ENCODE peak calls at places on chromosomes 16 and 17, in five cellular contexts. P is suprapubic skin, C is tibial nerve, W is bronchial epithelial cell, T is sigmoid colon. L is an unnamed sample.

GRCh38 chr16:83470406-83470805 is 337.4 kb upstream of the HSBP1 start:
- DNase-seq in C (no peak), P (no peak), W (peak), T (no peak), L (no peak)

GRCh38 chr16:66701061-66701460 is 4.5 kb upstream of the CMTM4 start:
- DNase-seq in C (no peak), T (peak), W (no peak), P (peak), L (no peak)

GRCh38 chr17:45146616-45147101 is 1.6 kb upstream of the HEXIM1 start:
- DNase-seq in T (peak), W (peak), C (no peak), P (peak), L (no peak)

GRCh38 chr16:68257906-68258800 is 6.2 kb upstream of the SLC7A6 start:
- DNase-seq in T (peak), P (no peak), C (no peak), W (peak), L (peak)

GRCh38 chr17:58693208-58693607 is 806 bp downstream of the RAD51C start:
- DNase-seq in W (peak), T (no peak), C (no peak), P (no peak), L (no peak)

GRCh38 chr17:6749519-6749918 is 6.3 kb upstream of the XAF1 start:
- DNase-seq in C (no peak), P (no peak), W (peak), T (no peak), L (no peak)

GRCh38 chr16:87610026-87610425 is 7.7 kb downstream of the JPH3 start:
- DNase-seq in C (no peak), T (no peak), W (no peak), P (no peak), L (no peak)

GRCh38 chr16:76882105-76882504 is 308.9 kb upstream of the MON1B start:
- DNase-seq in P (no peak), T (no peak), C (no peak), W (peak), L (no peak)

GRCh38 chr16:29290631-29291247 is 115.8 kb downstream of the NPIPB11 start:
- DNase-seq in W (peak), P (peak), T (peak), C (peak), L (peak)

GRCh38 chr17:42853597-42853967 is 2.6 kb downstream of the AOC3 start:
- DNase-seq in P (peak), C (no peak), W (no peak), T (peak), L (no peak)
- H3K4me3 ChIP-seq in P (peak), C (no peak), W (no peak), T (peak), L (no peak)

DNA sequence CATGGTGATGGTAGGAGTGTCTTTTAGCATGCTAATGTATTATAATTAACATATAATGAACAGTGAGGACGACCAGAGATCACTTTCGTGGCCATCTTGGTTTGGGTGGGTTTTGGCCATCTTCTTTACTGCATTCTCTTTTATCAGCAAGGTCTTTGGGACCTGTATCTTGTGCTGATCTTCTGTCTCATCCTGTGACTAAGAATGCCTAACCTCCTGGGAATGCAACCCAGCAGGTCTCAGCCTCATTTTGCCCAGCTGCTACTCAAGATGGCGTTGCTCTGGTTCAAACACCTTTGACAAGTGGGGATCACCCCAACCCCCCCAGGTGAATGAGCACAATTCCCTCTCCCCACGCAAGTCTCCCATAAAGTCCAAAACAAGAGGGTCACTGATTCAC is 49.3 kb upstream of the ETV4 start:
- DNase-seq in W (peak), C (no peak), T (no peak), P (no peak), L (no peak)
- TF ChIP-seq CTCF in W (no peak), C (no peak), T (no peak), P (no peak), L (no peak)

DNA sequence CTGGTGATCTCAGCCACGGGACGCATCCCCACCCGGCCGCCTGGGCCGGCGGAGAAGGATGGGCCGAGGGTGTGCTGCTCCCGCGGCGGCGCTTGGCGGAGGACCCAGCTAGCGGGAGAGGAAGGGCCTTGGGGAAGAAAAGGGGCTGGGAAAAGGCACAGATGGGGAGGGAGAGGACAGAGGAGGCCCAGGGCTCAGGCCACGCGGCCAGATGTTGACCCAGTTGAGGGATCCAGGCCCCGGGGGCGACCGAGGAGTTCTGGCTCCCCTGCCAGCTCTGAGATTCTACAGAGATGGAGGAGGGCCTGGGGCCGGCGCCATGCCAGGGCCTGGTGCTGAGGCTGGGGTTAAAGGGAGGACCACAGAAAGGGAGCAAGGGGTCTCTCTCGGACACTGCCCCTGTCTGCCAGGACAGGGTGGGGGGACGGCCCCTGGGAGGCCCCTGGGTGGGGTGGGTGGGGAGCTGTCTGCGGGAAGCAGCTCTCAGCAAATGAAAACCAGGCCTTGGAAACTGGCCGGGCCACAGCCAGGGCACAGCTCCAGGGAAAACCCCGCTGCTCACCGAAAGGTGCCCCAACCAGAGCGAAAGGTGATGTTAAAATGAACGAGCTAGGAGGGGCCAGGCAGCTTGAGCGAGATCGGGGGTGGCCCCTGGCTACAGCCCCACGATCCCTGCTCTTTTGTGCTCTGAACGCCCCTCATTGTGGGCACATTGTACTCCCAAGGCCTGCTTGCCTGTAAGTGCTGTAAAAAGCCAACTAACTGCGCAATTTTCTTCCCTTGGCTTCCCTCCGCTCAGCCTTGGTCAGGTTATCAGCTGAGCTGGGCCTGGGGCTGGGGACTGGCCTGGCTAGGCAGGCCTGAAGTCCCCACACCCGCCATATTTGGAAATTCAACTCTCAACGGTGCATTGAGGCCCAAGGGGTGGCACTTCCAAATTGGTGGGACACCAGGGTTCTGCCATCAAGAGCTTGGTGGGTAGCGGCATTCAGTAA is 191.4 kb downstream of the ZNF423 start:
- DNase-seq in T (peak), W (no peak), C (no peak), P (peak), L (no peak)
- H3K4me3 ChIP-seq in T (peak), W (no peak), C (no peak), P (peak), L (no peak)

GRCh38 chr17:57516290-57517215 is 228.5 kb downstream of the CCDC182 start:
- DNase-seq in T (no peak), W (no peak), P (no peak), C (no peak), L (no peak)

GRCh38 chr17:57514614-57515013 is 230.5 kb downstream of the CCDC182 start:
- DNase-seq in T (no peak), C (no peak), P (no peak), W (peak), L (no peak)

GRCh38 chr17:57517519-57518342 is 227.4 kb downstream of the CCDC182 start:
- DNase-seq in P (no peak), T (no peak), C (no peak), W (no peak), L (no peak)

GRCh38 chr17:57517216-57517518 is 227.9 kb downstream of the CCDC182 start:
- DNase-seq in W (no peak), C (no peak), T (no peak), P (no peak), L (no peak)

DNA sequence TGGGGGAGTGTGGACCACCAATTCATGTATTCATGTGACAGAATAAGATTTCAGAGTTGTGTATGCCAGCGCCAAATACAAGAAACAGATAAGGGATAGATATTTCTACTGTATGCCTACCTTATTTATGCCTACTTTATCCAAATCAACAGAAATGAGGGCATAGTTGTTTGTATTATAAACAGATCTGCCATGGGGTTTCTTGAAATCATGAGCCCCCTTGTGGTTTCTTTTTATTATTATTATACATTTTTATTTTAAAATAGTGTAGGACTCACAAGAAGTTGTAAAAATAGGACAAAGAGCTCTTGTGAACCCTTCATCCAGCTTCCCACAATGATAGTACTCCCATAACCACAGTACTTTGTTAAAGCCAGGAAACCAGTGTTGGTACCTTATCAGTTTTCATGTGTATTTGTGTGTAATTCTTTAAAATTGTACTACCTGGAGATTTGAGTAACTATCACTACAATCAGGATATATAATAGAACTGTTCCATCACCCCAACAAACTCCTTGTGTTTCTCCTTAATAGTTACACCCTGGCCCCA is 229.4 kb downstream of the CCDC182 start:
- DNase-seq in C (no peak), T (no peak), P (no peak), W (no peak), L (no peak)
- TF ChIP-seq CTCF in C (no peak), T (no peak), P (no peak), W (no peak), L (no peak)

GRCh38 chr16:71520550-71520949 is 5.7 kb upstream of the CHST4 start:
- DNase-seq in P (no peak), W (peak), T (no peak), C (no peak), L (no peak)

GRCh38 chr16:71528257-71528656 is 2.0 kb downstream of the CHST4 start:
- DNase-seq in P (no peak), W (no peak), T (no peak), C (no peak), L (no peak)

GRCh38 chr16:71526111-71526998 is at the start of gene CHST4:
- DNase-seq in C (no peak), P (no peak), W (peak), T (no peak), L (no peak)

GRCh38 chr16:71528863-71529262 is 2.6 kb downstream of the CHST4 start:
- DNase-seq in C (no peak), W (no peak), P (no peak), T (no peak), L (no peak)

DNA sequence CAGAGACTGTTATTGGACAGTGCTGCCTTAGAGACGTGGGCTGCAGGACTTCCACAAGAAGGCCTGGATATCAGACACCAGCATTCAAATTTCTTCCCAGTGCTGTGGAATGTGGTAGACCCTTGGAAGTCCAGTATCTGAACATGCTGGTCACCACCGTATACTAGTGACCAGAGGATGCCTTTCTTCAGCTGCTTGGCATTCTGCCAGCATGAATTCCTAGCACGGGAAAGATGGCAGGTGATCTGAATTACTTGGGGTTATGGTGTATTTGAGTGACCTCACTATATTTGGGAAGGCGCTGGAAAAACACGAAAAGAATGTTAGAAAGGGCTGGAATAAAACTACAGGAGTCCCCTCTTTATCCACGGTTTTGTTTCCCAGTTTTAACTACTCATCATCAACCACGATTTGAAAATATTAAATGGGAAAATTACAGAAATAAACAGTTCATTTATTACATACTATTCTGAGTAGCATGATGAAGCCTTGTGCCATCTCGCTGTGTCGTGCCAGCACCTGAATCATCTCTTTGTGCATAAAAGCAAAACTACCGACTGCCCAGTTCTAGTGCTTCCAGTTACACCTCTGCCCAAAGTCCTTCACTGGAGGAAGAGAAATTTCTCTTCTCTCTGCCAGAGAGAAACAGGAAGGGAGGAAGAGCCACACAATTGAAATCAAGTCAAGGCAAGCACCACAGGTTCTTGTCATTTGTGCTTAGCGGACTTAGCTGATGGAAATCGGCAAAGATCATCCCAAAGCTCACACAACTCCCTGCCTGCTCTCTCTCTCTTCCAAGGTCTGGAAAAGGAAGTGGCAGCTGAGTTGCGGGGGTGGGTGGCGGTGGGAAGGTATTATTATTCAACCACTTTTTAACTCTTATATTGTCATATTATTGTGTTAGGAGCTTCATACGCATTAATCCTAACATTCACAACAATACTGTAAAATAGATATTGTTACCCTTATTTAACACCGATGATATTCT is 1.4 kb upstream of the CHST4 start:
- DNase-seq in C (no peak), T (no peak), P (no peak), W (peak), L (no peak)
- H3K4me3 ChIP-seq in C (no peak), T (no peak), P (no peak), W (no peak), L (no peak)

DNA sequence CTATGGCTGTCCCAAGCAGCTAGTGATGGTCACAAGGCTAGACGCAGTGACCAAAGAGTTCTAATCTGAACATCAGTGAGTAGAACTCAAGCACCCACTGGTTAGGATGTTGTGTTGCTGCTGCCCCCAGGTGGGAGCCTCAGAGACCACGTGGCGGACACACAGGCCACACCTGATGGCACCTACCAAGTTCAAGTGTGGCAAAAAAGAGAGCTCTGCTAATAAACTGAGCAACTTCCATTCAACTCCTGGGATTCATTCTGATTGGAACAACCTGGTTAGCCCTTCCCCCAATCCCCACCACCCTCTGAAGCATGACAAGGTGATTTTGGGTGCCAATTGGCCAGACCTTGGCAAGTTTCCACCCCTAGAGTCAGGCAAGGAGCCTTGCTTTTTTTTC is 3.5 kb upstream of the LCMT1 start:
- DNase-seq in C (no peak), T (no peak), W (no peak), P (no peak), L (no peak)
- TF ChIP-seq CTCF in C (no peak), T (no peak), W (no peak), P (no peak), L (no peak)

GRCh38 chr16:81542609-81543570 is 98.3 kb downstream of the CMIP start:
- DNase-seq in W (no peak), C (no peak), T (no peak), P (no peak), L (no peak)

GRCh38 chr16:81544261-81544660 is 99.7 kb downstream of the CMIP start:
- DNase-seq in P (no peak), T (no peak), C (no peak), W (no peak), L (no peak)

GRCh38 chr16:81539009-81539820 is 94.6 kb downstream of the CMIP start:
- DNase-seq in P (no peak), C (no peak), W (peak), T (no peak), L (no peak)

GRCh38 chr16:81543571-81543970 is 99.0 kb downstream of the CMIP start:
- DNase-seq in W (no peak), C (no peak), T (no peak), P (no peak), L (no peak)

GRCh38 chr16:81541314-81541713 is 96.7 kb downstream of the CMIP start:
- DNase-seq in T (no peak), W (no peak), C (no peak), P (no peak), L (no peak)
- H3K4me3 ChIP-seq in T (no peak), W (no peak), C (no peak), P (no peak), L (no peak)

DNA sequence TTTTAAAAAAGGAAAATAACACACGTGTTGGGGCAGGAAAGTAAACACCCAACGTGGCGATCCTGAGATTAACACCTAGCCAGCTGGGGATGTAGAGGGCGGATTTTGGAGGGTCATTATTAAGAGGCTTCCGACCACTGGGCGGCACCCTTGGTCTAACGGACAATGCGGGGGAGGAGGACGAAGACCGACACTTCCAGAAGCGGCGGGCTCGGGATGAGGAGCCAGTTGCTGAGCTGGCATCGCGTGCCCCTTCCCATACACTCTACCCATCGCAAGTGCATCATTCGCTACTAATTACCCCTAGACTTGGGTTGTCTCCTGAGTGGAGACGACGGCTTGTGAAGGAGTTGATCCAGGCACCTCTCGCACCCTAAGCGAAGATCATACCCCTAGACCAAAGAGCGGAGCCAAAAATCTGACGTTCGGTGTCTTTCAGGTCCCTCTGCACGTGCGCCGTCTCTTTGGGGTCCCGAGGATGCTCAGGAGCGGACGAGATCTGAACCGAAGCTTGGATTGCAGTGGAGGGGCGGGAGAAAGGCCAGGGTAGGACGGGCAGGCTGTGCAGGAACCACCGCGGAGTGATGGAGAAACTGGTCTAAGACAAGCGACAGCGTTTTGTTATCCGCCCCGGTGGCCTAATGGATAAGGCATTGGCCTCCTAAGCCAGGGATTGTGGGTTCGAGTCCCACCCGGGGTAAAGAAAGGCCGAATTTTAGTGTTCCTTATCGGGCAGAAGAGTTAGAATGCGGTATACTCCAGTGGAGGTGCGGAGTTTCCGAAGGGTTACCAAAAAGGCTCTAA is 17.6 kb downstream of the ZNF213 start:
- DNase-seq in C (peak), W (peak), T (peak), P (peak), L (peak)
- TF ChIP-seq CTCF in C (peak), W (peak), T (no peak), P (no peak), L (peak)

GRCh38 chr17:72553051-72553755 is 432.4 kb downstream of the SOX9 start:
- DNase-seq in P (no peak), C (no peak), W (no peak), T (no peak), L (no peak)

GRCh38 chr17:72555052-72555451 is 434.2 kb downstream of the SOX9 start:
- DNase-seq in T (no peak), P (no peak), C (no peak), W (peak), L (no peak)

GRCh38 chr17:72556944-72557826 is 436.4 kb downstream of the SOX9 start:
- DNase-seq in T (no peak), W (peak), P (peak), C (peak), L (no peak)

GRCh38 chr17:72558971-72559476 is 438.2 kb downstream of the SOX9 start:
- DNase-seq in C (no peak), W (no peak), T (no peak), P (no peak), L (no peak)

DNA sequence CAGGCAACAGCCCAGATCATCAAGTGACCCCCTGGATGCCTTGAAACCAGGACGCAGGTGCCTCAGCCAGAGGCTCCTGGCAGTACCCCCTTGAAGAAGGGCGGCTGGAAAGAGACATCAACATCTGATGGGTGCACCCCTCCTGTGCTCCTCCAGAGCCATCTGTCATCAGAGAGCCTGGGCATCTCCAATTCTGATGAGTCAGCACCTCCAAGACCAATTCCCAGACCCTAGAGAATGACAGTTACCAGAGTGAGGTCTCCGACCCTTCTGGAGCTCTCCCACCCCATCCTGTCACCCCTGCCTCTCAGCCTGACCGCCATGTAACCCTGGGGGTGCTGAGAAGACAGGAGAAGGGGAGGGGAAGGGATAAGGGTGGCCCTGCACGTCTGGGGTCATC is 433.7 kb downstream of the SOX9 start:
- DNase-seq in C (no peak), T (no peak), P (no peak), W (no peak), L (no peak)
- H3K4me3 ChIP-seq in C (no peak), T (no peak), P (no peak), W (no peak), L (no peak)

L was measured in epithelial cell of proximal tubule.